ENCODE peak calls at places on chromosomes 5 and 9, in ten cellular contexts. A is Karpas-422; F is CD4-positive, alpha-beta memory T cell; I is head of caudate nucleus; Y is memory B cell; H is cardiac muscle cell; Z is NCI-H774; K is non-pigmented ciliary epithelial cell; X is stimulated activated CD4-positive, alpha-beta T cell treated with anti-CD3 and anti-CD28 coated beads, Interleukin-15, amount 100 ng/mL, for 1 hour; R is activated T-cell treated with anti-CD3 and anti-CD28 coated beads for 24 hours. W is an unnamed sample.

GRCh38 chr5:78975035-78975434 is 10.1 kb downstream of the ARSB start:
- DNase-seq in Z (no peak), X (no peak), H (no peak), K (no peak), I (no peak), F (no peak), R (no peak), Y (no peak), A (no peak), W (no peak)

GRCh38 chr5:166992874-166993722 is 1298.3 kb upstream of the WWC1 start:
- DNase-seq in A (no peak), Z (no peak), R (no peak), I (no peak), H (peak), K (no peak), Y (no peak), F (no peak), X (no peak), W (no peak)

GRCh38 chr9:127805620-127806019 is 2.9 kb downstream of the FPGS start:
- DNase-seq in H (peak), R (no peak), A (no peak), K (no peak), I (no peak), F (no peak), X (no peak), Y (no peak), Z (no peak), W (peak)

GRCh38 chr5:40171971-40172370 is 507.7 kb upstream of the PTGER4 start:
- DNase-seq in Z (no peak), R (no peak), A (no peak), X (no peak), K (peak), I (no peak), Y (no peak), H (no peak), F (no peak), W (no peak)

GRCh38 chr9:98708103-98708932 is 417 bp downstream of the GABBR2 start:
- DNase-seq in F (no peak), X (no peak), A (no peak), R (no peak), I (no peak), Y (no peak), Z (no peak), H (no peak), K (no peak), W (no peak)

GRCh38 chr5:132947661-132948060 is 15.8 kb downstream of the AFF4 start:
- DNase-seq in H (no peak), I (no peak), Z (no peak), Y (no peak), R (no peak), X (no peak), A (no peak), F (no peak), K (no peak), W (no peak)

GRCh38 chr5:100188339-100188738 is 346.8 kb upstream of the FAM174A start:
- DNase-seq in Z (no peak), F (no peak), I (no peak), X (no peak), R (no peak), Y (no peak), H (no peak), A (no peak), K (no peak), W (no peak)

GRCh38 chr9:79924836-79925235 is 353.1 kb downstream of the TLE4 start:
- DNase-seq in H (no peak), Y (no peak), Z (no peak), F (no peak), K (no peak), I (no peak), A (no peak), X (no peak), R (no peak), W (no peak)

GRCh38 chr9:93827545-93828330 is 127.4 kb downstream of the BARX1 start:
- DNase-seq in R (peak), K (peak), X (no peak), F (peak), A (no peak), I (peak), Z (no peak), H (peak), Y (no peak), W (peak)

GRCh38 chr9:96621619-96622018 is 2.0 kb upstream of the CDC14B start:
- DNase-seq in I (no peak), Y (no peak), H (peak), K (no peak), R (no peak), A (no peak), X (no peak), Z (no peak), F (no peak), W (no peak)

GRCh38 chr5:15499528-15500325 is at the start of gene FBXL7:
- DNase-seq in F (no peak), R (no peak), H (peak), A (no peak), I (peak), Z (no peak), Y (no peak), X (no peak), K (no peak), W (peak)

W was measured in T47D.